ENCODE peak calls at places on chromosomes 5 and 9, in seven cellular contexts. R is stimulated activated CD4-positive, alpha-beta T cell treated with anti-CD3 and anti-CD28 coated beads, Interleukin-4, amount 100 ng/mL, for 4 hours; M is activated naive CD4-positive, alpha-beta T cell treated with anti-CD3 and anti-CD28 coated beads, Interleukin-2, amount 10 ng/mL, durations not matched to agents 7 days and 5 days; Q is NCI-H1092; I is RKO; A is Right ventricle myocardium superior; S is T-helper 2 cell. W is an unnamed sample.

GRCh38 chr9:121026260-121026691 is 23.8 kb downstream of the C5 start:
- DNase-seq in I (no peak), Q (no peak), S (no peak), A (no peak), R (no peak), M (no peak), W (no peak)

GRCh38 chr9:69971643-69972449 is 71.8 kb upstream of the MAMDC2 start:
- DNase-seq in R (peak), S (peak), A (peak), I (peak), Q (peak), M (peak), W (peak)

GRCh38 chr9:133103183-133103986 is 17.7 kb downstream of the RALGDS start:
- DNase-seq in R (peak), S (peak), A (peak), M (peak), I (peak), Q (no peak), W (no peak)

GRCh38 chr5:122778157-122778556 is 3.3 kb downstream of the SNX2 start:
- DNase-seq in M (no peak), A (no peak), I (no peak), S (no peak), Q (no peak), R (no peak), W (no peak)

GRCh38 chr9:135951889-135952663 is 9.1 kb downstream of the UBAC1 start:
- DNase-seq in Q (no peak), I (no peak), S (no peak), M (no peak), R (no peak), A (no peak), W (peak)

GRCh38 chr5:59543826-59544442 is 349.6 kb downstream of the PDE4D start:
- DNase-seq in Q (no peak), I (no peak), S (no peak), A (no peak), M (no peak), R (no peak), W (peak)

GRCh38 chr5:119036101-119036762 is 34.7 kb upstream of the DMXL1 start:
- DNase-seq in A (no peak), Q (no peak), R (no peak), M (no peak), I (peak), S (no peak), W (no peak)

GRCh38 chr5:95975703-95976102 is 14.1 kb upstream of the ELL2 start:
- DNase-seq in A (no peak), M (no peak), R (no peak), I (no peak), Q (no peak), S (no peak), W (no peak)

GRCh38 chr5:148849461-148849860 is 23.1 kb downstream of the ADRB2 start:
- DNase-seq in I (no peak), M (peak), R (no peak), A (no peak), S (no peak), Q (no peak), W (no peak)

GRCh38 chr5:134289509-134290113 is 63.7 kb upstream of the PPP2CA start:
- DNase-seq in I (peak), Q (peak), R (peak), A (no peak), S (peak), M (peak), W (peak)

GRCh38 chr9:98637381-98637780 is 71.4 kb downstream of the GABBR2 start:
- DNase-seq in A (no peak), M (no peak), I (no peak), S (no peak), R (no peak), Q (no peak), W (no peak)

GRCh38 chr9:127943746-127944145 is 6.1 kb upstream of the DPM2 start:
- DNase-seq in M (peak), A (peak), S (peak), I (peak), Q (peak), R (peak), W (peak)

GRCh38 chr5:135016926-135017325 is 17.1 kb downstream of the PITX1 start:
- DNase-seq in R (no peak), Q (no peak), A (no peak), M (no peak), S (no peak), I (no peak), W (no peak)

GRCh38 chr9:72443855-72444254 is 77.6 kb upstream of the TMC1 start:
- DNase-seq in A (no peak), Q (no peak), M (no peak), I (no peak), R (no peak), S (no peak), W (no peak)

GRCh38 chr9:75378036-75378435 is 289.7 kb downstream of the OSTF1 start:
- DNase-seq in M (no peak), A (peak), S (no peak), Q (no peak), R (no peak), I (no peak), W (no peak)

GRCh38 chr9:110130211-110130610 is 77.7 kb downstream of the C9orf152 start:
- DNase-seq in Q (no peak), S (no peak), A (no peak), I (no peak), R (no peak), M (no peak), W (no peak)

GRCh38 chr5:103397996-103398581 is 139.5 kb downstream of the MACIR start:
- DNase-seq in M (no peak), R (no peak), Q (no peak), I (no peak), S (no peak), A (no peak), W (no peak)

GRCh38 chr5:31819926-31820516 is 181.1 kb downstream of the PDZD2 start:
- DNase-seq in R (no peak), Q (no peak), M (no peak), A (no peak), I (no peak), S (no peak), W (no peak)

GRCh38 chr9:71703172-71703872 is 65.0 kb downstream of the CEMIP2 start:
- DNase-seq in A (no peak), M (no peak), I (no peak), S (no peak), R (no peak), Q (no peak), W (no peak)

GRCh38 chr9:26856413-26857032 is 36.1 kb downstream of the CAAP1 start:
- DNase-seq in I (peak), R (no peak), M (peak), S (no peak), Q (peak), A (no peak), W (peak)

GRCh38 chr9:37611014-37611413 is 18.6 kb upstream of the TOMM5 start:
- DNase-seq in R (no peak), M (no peak), Q (no peak), S (no peak), I (no peak), A (no peak), W (no peak)